ENCODE peak calls at places on chromosomes 6 and 20, in seven cellular contexts. One of them, this sample, is unnamed.

GRCh38 chr6:121302882-121303281 is 31.4 kb downstream of the TBC1D32 start:
- DNase-seq in GM12892: no peak
- DNase-seq in transverse colon: no peak
- DNase-seq in HCT116: no peak
- DNase-seq in stomach: no peak
- DNase-seq in HepG2: no peak
- DNase-seq in spleen: no peak
- DNase-seq in this sample: no peak

GRCh38 chr6:89536230-89536629 is 102.3 kb downstream of the LYRM2 start:
- DNase-seq in transverse colon: no peak
- DNase-seq in stomach: no peak
- DNase-seq in GM12892: no peak
- DNase-seq in spleen: no peak
- DNase-seq in HepG2: no peak
- DNase-seq in HCT116: no peak
- DNase-seq in this sample: no peak

GRCh38 chr20:37259865-37260264 is 1.7 kb downstream of the GHRH start:
- DNase-seq in transverse colon: no peak
- DNase-seq in spleen: no peak
- DNase-seq in HCT116: no peak
- DNase-seq in stomach: no peak
- DNase-seq in GM12892: no peak
- DNase-seq in HepG2: no peak
- DNase-seq in this sample: no peak

GRCh38 chr6:52640916-52641315 is 30.0 kb upstream of the TMEM14A start:
- DNase-seq in transverse colon: no peak
- DNase-seq in GM12892: no peak
- DNase-seq in HepG2: no peak
- DNase-seq in HCT116: no peak
- DNase-seq in spleen: no peak
- DNase-seq in stomach: no peak
- DNase-seq in this sample: no peak

GRCh38 chr6:484729-485111 is 93.2 kb downstream of the IRF4 start:
- DNase-seq in transverse colon: no peak
- DNase-seq in spleen: no peak
- DNase-seq in HCT116: no peak
- DNase-seq in GM12892: no peak
- DNase-seq in HepG2: no peak
- DNase-seq in stomach: no peak
- DNase-seq in this sample: no peak

GRCh38 chr6:158046201-158047119 is 64.8 kb downstream of the SYNJ2 start:
- DNase-seq in HCT116: no peak
- DNase-seq in HepG2: no peak
- DNase-seq in transverse colon: no peak
- DNase-seq in stomach: no peak
- DNase-seq in spleen: peak
- DNase-seq in GM12892: no peak
- DNase-seq in this sample: no peak

GRCh38 chr20:48995599-48995998 is 50.5 kb upstream of the CSE1L start:
- DNase-seq in transverse colon: no peak
- DNase-seq in spleen: no peak
- DNase-seq in stomach: no peak
- DNase-seq in GM12892: no peak
- DNase-seq in HepG2: no peak
- DNase-seq in HCT116: no peak
- DNase-seq in this sample: no peak

GRCh38 chr20:38109657-38110524 is 55.2 kb downstream of the TGM2 start:
- DNase-seq in spleen: no peak
- DNase-seq in HCT116: no peak
- DNase-seq in transverse colon: peak
- DNase-seq in stomach: no peak
- DNase-seq in GM12892: no peak
- DNase-seq in HepG2: peak
- DNase-seq in this sample: peak

GRCh38 chr6:1337791-1338190 is 25.9 kb downstream of the FOXQ1 start:
- DNase-seq in transverse colon: no peak
- DNase-seq in HCT116: no peak
- DNase-seq in HepG2: no peak
- DNase-seq in spleen: no peak
- DNase-seq in GM12892: no peak
- DNase-seq in stomach: no peak
- DNase-seq in this sample: peak

GRCh38 chr6:164022632-164023031 is 608.1 kb downstream of the QKI start:
- DNase-seq in GM12892: no peak
- DNase-seq in spleen: peak
- DNase-seq in HCT116: no peak
- DNase-seq in HepG2: no peak
- DNase-seq in stomach: no peak
- DNase-seq in transverse colon: no peak
- DNase-seq in this sample: peak

GRCh38 chr20:12093062-12093796 is 175.5 kb downstream of the BTBD3 start:
- DNase-seq in HCT116: no peak
- DNase-seq in GM12892: no peak
- DNase-seq in HepG2: no peak
- DNase-seq in transverse colon: no peak
- DNase-seq in stomach: no peak
- DNase-seq in spleen: no peak
- DNase-seq in this sample: no peak

GRCh38 chr6:17949168-17949567 is 38.3 kb downstream of the KIF13A start:
- DNase-seq in transverse colon: no peak
- DNase-seq in HCT116: no peak
- DNase-seq in stomach: no peak
- DNase-seq in spleen: no peak
- DNase-seq in GM12892: no peak
- DNase-seq in HepG2: no peak
- DNase-seq in this sample: no peak

GRCh38 chr6:169725270-169726048 is 1.2 kb upstream of the PHF10 start:
- DNase-seq in GM12892: no peak
- DNase-seq in spleen: peak
- DNase-seq in HepG2: peak
- DNase-seq in HCT116: no peak
- DNase-seq in transverse colon: peak
- DNase-seq in stomach: peak
- DNase-seq in this sample: peak

GRCh38 chr20:50601511-50602431 is 89.6 kb downstream of the RIPOR3 start:
- DNase-seq in HepG2: no peak
- DNase-seq in spleen: no peak
- DNase-seq in stomach: no peak
- DNase-seq in HCT116: no peak
- DNase-seq in GM12892: no peak
- DNase-seq in transverse colon: no peak
- DNase-seq in this sample: no peak

GRCh38 chr6:73712536-73712935 is 16.5 kb downstream of the CD109 start:
- DNase-seq in transverse colon: no peak
- DNase-seq in HCT116: no peak
- DNase-seq in GM12892: no peak
- DNase-seq in spleen: no peak
- DNase-seq in HepG2: no peak
- DNase-seq in stomach: no peak
- DNase-seq in this sample: no peak

GRCh38 chr6:31079656-31080261 is 32.6 kb downstream of the C6orf15 start:
- DNase-seq in spleen: peak
- DNase-seq in GM12892: peak
- DNase-seq in transverse colon: peak
- DNase-seq in stomach: peak
- DNase-seq in HepG2: peak
- DNase-seq in HCT116: peak
- DNase-seq in this sample: no peak

GRCh38 chr6:129489215-129489765 is 220.7 kb downstream of the ARHGAP18 start:
- DNase-seq in spleen: no peak
- DNase-seq in GM12892: no peak
- DNase-seq in HCT116: no peak
- DNase-seq in transverse colon: no peak
- DNase-seq in stomach: no peak
- DNase-seq in HepG2: no peak
- DNase-seq in this sample: no peak

GRCh38 chr6:129481706-129482105 is 228.3 kb downstream of the ARHGAP18 start:
- DNase-seq in GM12892: no peak
- DNase-seq in transverse colon: no peak
- DNase-seq in HepG2: no peak
- DNase-seq in HCT116: no peak
- DNase-seq in stomach: no peak
- DNase-seq in spleen: no peak
- DNase-seq in this sample: no peak

GRCh38 chr6:129488313-129488712 is 221.7 kb downstream of the ARHGAP18 start:
- DNase-seq in HCT116: no peak
- DNase-seq in GM12892: no peak
- DNase-seq in HepG2: no peak
- DNase-seq in stomach: no peak
- DNase-seq in spleen: no peak
- DNase-seq in transverse colon: no peak
- DNase-seq in this sample: no peak

GRCh38 chr6:129486333-129486732 is 223.6 kb downstream of the ARHGAP18 start:
- DNase-seq in HepG2: no peak
- DNase-seq in HCT116: no peak
- DNase-seq in stomach: no peak
- DNase-seq in spleen: no peak
- DNase-seq in transverse colon: no peak
- DNase-seq in GM12892: no peak
- DNase-seq in this sample: no peak

GRCh38 chr6:129485746-129486145 is 224.2 kb downstream of the ARHGAP18 start:
- DNase-seq in transverse colon: no peak
- DNase-seq in stomach: no peak
- DNase-seq in HCT116: no peak
- DNase-seq in HepG2: no peak
- DNase-seq in GM12892: no peak
- DNase-seq in spleen: no peak
- DNase-seq in this sample: no peak
- TF ChIP-seq POLR2AphosphoS5 in transverse colon: no peak
- TF ChIP-seq POLR2AphosphoS5 in stomach: no peak
- TF ChIP-seq POLR2AphosphoS5 in HCT116: no peak
- TF ChIP-seq POLR2AphosphoS5 in HepG2: no peak
- TF ChIP-seq POLR2AphosphoS5 in GM12892: no peak
- TF ChIP-seq POLR2AphosphoS5 in spleen: no peak
- TF ChIP-seq POLR2AphosphoS5 in this sample: no peak

GRCh38 chr6:130018292-130018829 is at the start of gene L3MBTL3:
- DNase-seq in HCT116: peak
- DNase-seq in GM12892: peak
- DNase-seq in spleen: peak
- DNase-seq in transverse colon: peak
- DNase-seq in HepG2: peak
- DNase-seq in stomach: peak
- DNase-seq in this sample: peak
- TF ChIP-seq POLR2AphosphoS5 in HCT116: peak
- TF ChIP-seq POLR2AphosphoS5 in GM12892: no peak
- TF ChIP-seq POLR2AphosphoS5 in spleen: peak
- TF ChIP-seq POLR2AphosphoS5 in transverse colon: peak
- TF ChIP-seq POLR2AphosphoS5 in HepG2: no peak
- TF ChIP-seq POLR2AphosphoS5 in stomach: no peak
- TF ChIP-seq POLR2AphosphoS5 in this sample: no peak

GRCh38 chr6:28988536-28989415 is 16.3 kb downstream of the ZNF311 start:
- DNase-seq in stomach: peak
- DNase-seq in HepG2: no peak
- DNase-seq in spleen: peak
- DNase-seq in HCT116: peak
- DNase-seq in GM12892: peak
- DNase-seq in transverse colon: peak
- DNase-seq in this sample: no peak

GRCh38 chr6:28982476-28983266 is 22.4 kb downstream of the ZNF311 start:
- DNase-seq in GM12892: no peak
- DNase-seq in HCT116: no peak
- DNase-seq in transverse colon: no peak
- DNase-seq in spleen: no peak
- DNase-seq in HepG2: peak
- DNase-seq in stomach: no peak
- DNase-seq in this sample: no peak

GRCh38 chr6:28983838-28984237 is 21.3 kb downstream of the ZNF311 start:
- DNase-seq in spleen: no peak
- DNase-seq in GM12892: no peak
- DNase-seq in stomach: no peak
- DNase-seq in transverse colon: no peak
- DNase-seq in HepG2: no peak
- DNase-seq in HCT116: no peak
- DNase-seq in this sample: no peak

GRCh38 chr6:28981833-28982475 is 23.2 kb downstream of the ZNF311 start:
- DNase-seq in transverse colon: peak
- DNase-seq in spleen: peak
- DNase-seq in HCT116: peak
- DNase-seq in HepG2: peak
- DNase-seq in GM12892: no peak
- DNase-seq in stomach: peak
- DNase-seq in this sample: peak

GRCh38 chr6:28985396-28986164 is 19.5 kb downstream of the ZNF311 start:
- DNase-seq in GM12892: no peak
- DNase-seq in stomach: peak
- DNase-seq in transverse colon: peak
- DNase-seq in HCT116: peak
- DNase-seq in spleen: peak
- DNase-seq in HepG2: peak
- DNase-seq in this sample: peak
- TF ChIP-seq POLR2AphosphoS5 in GM12892: no peak
- TF ChIP-seq POLR2AphosphoS5 in stomach: peak
- TF ChIP-seq POLR2AphosphoS5 in transverse colon: peak
- TF ChIP-seq POLR2AphosphoS5 in HCT116: peak
- TF ChIP-seq POLR2AphosphoS5 in spleen: peak
- TF ChIP-seq POLR2AphosphoS5 in HepG2: peak
- TF ChIP-seq POLR2AphosphoS5 in this sample: peak

DNA sequence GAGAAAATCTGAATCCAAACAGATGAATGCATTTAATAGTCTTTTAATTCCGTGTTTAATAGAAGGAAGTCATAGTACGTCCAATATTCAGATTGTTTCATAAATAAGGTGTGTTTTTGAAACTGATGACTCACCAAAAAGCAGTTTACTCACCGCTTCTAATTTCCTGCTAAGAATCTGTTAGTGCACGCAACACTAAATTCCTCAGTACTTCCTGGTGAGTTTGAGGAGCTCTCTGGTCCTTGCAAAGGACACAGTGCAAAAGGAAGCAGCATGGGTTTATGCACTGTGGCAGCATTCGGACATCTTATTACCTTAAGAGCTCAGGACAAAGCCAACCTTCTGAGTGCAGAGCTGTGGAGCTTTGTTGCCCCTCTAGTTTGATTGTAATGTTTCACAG is 2.3 kb upstream of the ADGRF1 start:
- DNase-seq in HepG2: no peak
- DNase-seq in GM12892: no peak
- DNase-seq in HCT116: peak
- DNase-seq in spleen: no peak
- DNase-seq in transverse colon: peak
- DNase-seq in stomach: peak
- DNase-seq in this sample: no peak
- TF ChIP-seq POLR2AphosphoS5 in HepG2: no peak
- TF ChIP-seq POLR2AphosphoS5 in GM12892: no peak
- TF ChIP-seq POLR2AphosphoS5 in HCT116: peak
- TF ChIP-seq POLR2AphosphoS5 in spleen: no peak
- TF ChIP-seq POLR2AphosphoS5 in transverse colon: no peak
- TF ChIP-seq POLR2AphosphoS5 in stomach: no peak
- TF ChIP-seq POLR2AphosphoS5 in this sample: no peak

GRCh38 chr6:106300020-106300772 is 25.4 kb downstream of the ATG5 start:
- DNase-seq in stomach: no peak
- DNase-seq in HepG2: peak
- DNase-seq in spleen: no peak
- DNase-seq in transverse colon: no peak
- DNase-seq in HCT116: no peak
- DNase-seq in GM12892: no peak
- DNase-seq in this sample: no peak
- TF ChIP-seq POLR2AphosphoS5 in stomach: no peak
- TF ChIP-seq POLR2AphosphoS5 in HepG2: no peak
- TF ChIP-seq POLR2AphosphoS5 in spleen: no peak
- TF ChIP-seq POLR2AphosphoS5 in transverse colon: no peak
- TF ChIP-seq POLR2AphosphoS5 in HCT116: no peak
- TF ChIP-seq POLR2AphosphoS5 in GM12892: no peak
- TF ChIP-seq POLR2AphosphoS5 in this sample: no peak

GRCh38 chr6:110537208-110538123 is 61.1 kb upstream of the SLC22A16 start:
- DNase-seq in transverse colon: no peak
- DNase-seq in stomach: no peak
- DNase-seq in HepG2: peak
- DNase-seq in GM12892: no peak
- DNase-seq in HCT116: peak
- DNase-seq in spleen: no peak
- DNase-seq in this sample: peak
- TF ChIP-seq POLR2AphosphoS5 in transverse colon: no peak
- TF ChIP-seq POLR2AphosphoS5 in stomach: no peak
- TF ChIP-seq POLR2AphosphoS5 in HepG2: no peak
- TF ChIP-seq POLR2AphosphoS5 in GM12892: no peak
- TF ChIP-seq POLR2AphosphoS5 in HCT116: peak
- TF ChIP-seq POLR2AphosphoS5 in spleen: no peak
- TF ChIP-seq POLR2AphosphoS5 in this sample: no peak

This sample was measured in esophagus muscularis mucosa.